ENCODE peak calls at places on chromosome 4, in four cellular contexts. P, Q, E and N are unnamed samples.

GRCh38 chr4:87651941-87652340 is 1.9 kb downstream of the DMP1 start:
- DNase-seq in Q (no peak), E (no peak), P (no peak), N (no peak)

GRCh38 chr4:27217261-27217769 is 356.7 kb downstream of the STIM2 start:
- DNase-seq in E (no peak), Q (no peak), P (no peak), N (no peak)

GRCh38 chr4:119039160-119039559 is 96.5 kb upstream of the MYOZ2 start:
- DNase-seq in Q (no peak), P (no peak), E (no peak), N (no peak)

GRCh38 chr4:141301216-141301615 is 80.5 kb downstream of the ZNF330 start:
- DNase-seq in Q (no peak), E (no peak), P (no peak), N (no peak)

GRCh38 chr4:47367761-47368160 is 95.7 kb downstream of the COMMD8 start:
- DNase-seq in Q (no peak), P (no peak), E (no peak), N (no peak)

GRCh38 chr4:18914182-18914581 is 892.6 kb upstream of the LCORL start:
- DNase-seq in P (no peak), E (no peak), Q (no peak), N (no peak)

GRCh38 chr4:150381671-150382427 is 200.1 kb upstream of the MAB21L2 start:
- DNase-seq in E (no peak), Q (no peak), P (no peak), N (no peak)

GRCh38 chr4:113181289-113182007 is 132.0 kb downstream of the ANK2 start:
- DNase-seq in Q (no peak), P (no peak), E (peak), N (no peak)

GRCh38 chr4:153713840-153714239 is 29.8 kb downstream of the TLR2 start:
- DNase-seq in Q (no peak), E (no peak), P (no peak), N (no peak)

GRCh38 chr4:92307886-92308285 is 4.1 kb downstream of the GRID2 start:
- DNase-seq in E (no peak), P (no peak), Q (no peak), N (no peak)

GRCh38 chr4:48651869-48652447 is 128.1 kb downstream of the FRYL start:
- DNase-seq in E (no peak), P (no peak), Q (no peak), N (no peak)

GRCh38 chr4:93897559-93897958 is 69.0 kb downstream of the ATOH1 start:
- DNase-seq in Q (no peak), E (peak), P (no peak), N (no peak)

GRCh38 chr4:1418494-1419285 is 12.4 kb upstream of the NKX1-1 start:
- DNase-seq in Q (no peak), E (no peak), P (peak), N (no peak)

GRCh38 chr4:75141162-75141561 is 208.2 kb downstream of the PARM1 start:
- DNase-seq in Q (no peak), E (no peak), P (no peak), N (no peak)

GRCh38 chr4:54066718-54067129 is 2.3 kb upstream of the CHIC2 start:
- DNase-seq in P (peak), Q (no peak), E (no peak), N (no peak)

GRCh38 chr4:89305712-89306437 is 1.7 kb downstream of the GPRIN3 start:
- DNase-seq in Q (no peak), E (no peak), P (no peak), N (no peak)

GRCh38 chr4:98613453-98614075 is 44.8 kb downstream of the TSPAN5 start:
- DNase-seq in E (no peak), P (no peak), Q (no peak), N (no peak)
- TF ChIP-seq SP1 in E (no peak), P (no peak), Q (no peak), N (no peak)

DNA sequence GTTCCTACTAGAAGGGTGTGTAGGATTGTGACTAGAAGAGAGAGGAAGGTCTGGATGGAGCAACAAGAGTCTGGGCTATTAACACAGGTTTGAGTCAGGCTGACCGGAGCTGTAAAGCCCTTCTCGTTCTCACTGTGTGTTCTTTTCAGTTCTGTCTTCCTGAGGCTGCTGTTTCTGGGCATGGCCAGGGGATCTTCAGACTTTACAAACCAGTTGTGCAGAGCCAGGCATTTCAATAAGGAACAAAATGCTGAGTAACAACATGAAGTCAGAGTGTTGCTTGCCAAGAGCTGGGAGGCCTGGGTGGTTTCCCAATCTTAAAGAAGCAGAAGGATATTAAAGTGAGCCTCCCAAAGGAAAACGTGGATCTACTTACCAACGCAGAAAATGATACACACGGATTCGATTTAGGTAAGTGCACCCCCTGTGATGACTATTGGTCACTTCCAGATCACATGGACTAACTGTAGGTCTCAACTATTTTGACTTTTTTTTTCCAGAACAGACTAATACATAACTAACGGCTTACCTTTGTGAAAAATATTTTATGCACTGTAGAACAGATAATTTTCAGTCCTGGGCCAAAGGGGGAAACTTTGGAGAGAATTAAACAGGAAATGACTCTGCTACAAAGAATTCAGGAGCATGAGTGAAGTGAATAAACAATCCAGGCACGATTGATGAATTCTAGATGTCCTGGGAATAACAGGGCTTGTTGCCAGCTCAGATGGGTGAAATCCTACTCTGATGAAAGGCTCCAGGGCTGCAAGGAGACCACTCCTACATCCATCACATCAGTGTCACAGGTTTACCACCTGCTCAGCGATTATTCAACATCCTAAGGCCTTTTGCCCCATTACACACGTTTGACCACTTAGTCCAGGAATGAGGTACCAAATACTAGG is 94.5 kb downstream of the ANXA3 start:
- DNase-seq in Q (no peak), P (peak), E (peak), N (no peak)
- TF ChIP-seq CBFB in Q (no peak), P (no peak), E (no peak), N (no peak)

GRCh38 chr4:105996845-105997244 is 101.6 kb downstream of the NPNT start:
- DNase-seq in E (no peak), P (peak), Q (no peak), N (no peak)
- TF ChIP-seq NR2C2 in E (no peak), P (no peak), Q (no peak), N (no peak)

GRCh38 chr4:137543198-137543597 is 10.9 kb upstream of the PCDH18 start:
- DNase-seq in Q (no peak), P (no peak), E (no peak), N (peak)
- TF ChIP-seq SP1 in Q (no peak), P (no peak), E (no peak), N (peak)

DNA sequence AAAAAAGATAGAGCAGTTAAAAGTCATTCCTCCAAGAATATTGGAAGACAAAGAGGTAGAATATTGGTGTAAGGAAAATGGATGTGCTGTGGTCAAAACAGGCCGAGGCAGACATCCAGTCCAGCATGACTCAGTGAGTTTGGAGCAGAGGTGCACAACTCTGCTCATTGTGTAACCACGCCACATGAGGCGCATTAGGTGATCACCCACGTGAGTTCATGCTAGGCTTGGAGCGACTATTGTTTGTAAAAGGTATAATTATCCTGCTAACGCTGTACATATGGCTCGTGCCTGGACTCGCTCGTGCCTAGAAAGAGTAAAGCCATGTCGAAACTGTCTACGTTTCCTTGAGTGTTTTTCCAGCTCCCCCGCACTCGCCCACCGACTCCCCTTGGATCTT is 23.9 kb downstream of the C4orf54 start:
- DNase-seq in Q (no peak), P (no peak), E (peak), N (no peak)
- TF ChIP-seq CBFB in Q (no peak), P (no peak), E (no peak), N (no peak)

DNA sequence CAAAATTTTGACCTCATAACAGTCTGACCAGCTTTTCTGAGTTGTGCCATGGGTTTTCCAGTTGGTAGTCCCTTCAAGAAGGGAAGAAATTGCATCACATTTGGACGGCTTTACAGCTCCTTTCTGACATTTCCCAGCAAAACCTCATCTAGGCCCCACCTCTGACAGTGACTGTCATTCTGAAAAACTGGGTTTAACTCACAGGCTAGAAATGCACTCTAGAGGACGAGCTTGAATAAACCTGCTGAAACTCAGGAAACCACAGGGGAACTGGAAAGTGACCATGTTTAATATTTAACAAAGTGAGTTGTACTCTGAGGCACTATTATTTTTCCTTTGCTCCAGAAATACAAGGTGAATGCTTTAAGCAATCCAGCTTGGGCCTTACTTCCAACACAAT is 434.3 kb upstream of the RASGEF1B start:
- DNase-seq in E (peak), P (no peak), Q (peak), N (no peak)
- TF ChIP-seq NR2C2 in E (no peak), P (no peak), Q (no peak), N (no peak)

DNA sequence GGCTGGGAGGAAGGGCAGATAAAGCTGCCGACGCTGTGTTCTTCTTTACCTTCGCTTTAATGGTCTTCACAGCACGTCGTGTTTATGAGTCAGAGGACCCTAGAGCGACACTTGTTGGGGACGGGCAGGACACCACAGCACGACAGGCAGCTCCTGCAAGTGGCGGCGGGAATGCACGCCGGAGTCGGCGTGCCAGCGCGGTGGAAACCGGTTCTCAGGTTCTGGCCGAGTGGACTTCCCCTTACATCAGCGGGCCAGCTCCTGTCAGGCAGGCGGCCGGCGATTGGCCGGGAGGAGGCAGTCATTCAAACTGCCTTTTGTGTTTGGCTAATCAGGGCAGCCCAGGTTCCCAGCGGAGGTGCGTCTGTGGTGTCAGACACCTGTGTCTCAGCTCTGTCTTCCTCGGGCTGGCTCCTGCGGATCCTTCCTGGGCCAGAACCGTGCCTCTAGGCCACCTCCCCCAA is 150.9 kb downstream of the SHROOM3 start:
- DNase-seq in P (no peak), E (peak), Q (no peak), N (peak)
- TF ChIP-seq SP1 in P (no peak), E (no peak), Q (no peak), N (no peak)

GRCh38 chr4:133147365-133147821 is 1.7 kb upstream of the PCDH10 start:
- DNase-seq in P (no peak), Q (no peak), E (no peak), N (no peak)

GRCh38 chr4:133149364-133149695 is 236 bp downstream of the PCDH10 start:
- DNase-seq in E (no peak), Q (no peak), P (no peak), N (no peak)

GRCh38 chr4:133146574-133147198 is 2.4 kb upstream of the PCDH10 start:
- DNase-seq in Q (no peak), E (peak), P (peak), N (peak)

GRCh38 chr4:133148690-133149363 is at the start of gene PCDH10:
- DNase-seq in P (peak), E (peak), Q (no peak), N (peak)

GRCh38 chr4:133147922-133148689 is 988 bp upstream of the PCDH10 start:
- DNase-seq in Q (no peak), E (no peak), P (no peak), N (no peak)
- TF ChIP-seq CBFB in Q (no peak), E (no peak), P (no peak), N (no peak)